ENCODE peak calls at places on chromosomes 11 and 22, in seven cellular contexts. R is astrocyte, M is psoas muscle, U is IMR-90, F is adrenal gland, K is AG04450, A is pancreas. Y is an unnamed sample. For H3K27me3, the result is how much of the 10 kb centered on the place peaks cover.

GRCh38 chr11:34356576-34356917 is 1.3 kb downstream of the ABTB2 start:
- DNase-seq in R (peak), M (peak), U (peak), F (no peak), K (no peak), A (no peak), Y (no peak)

GRCh38 chr11:48014917-48015316 is 34.6 kb downstream of the PTPRJ start:
- DNase-seq in R (no peak), M (no peak), U (no peak), F (no peak), K (no peak), A (peak), Y (no peak)

GRCh38 chr11:47259178-47259977 is 1.6 kb downstream of the NR1H3 start:
- DNase-seq in R (no peak), M (no peak), U (peak), F (peak), K (no peak), A (no peak), Y (no peak)

GRCh38 chr11:76542436-76542835 is 97.6 kb downstream of the EMSY start:
- DNase-seq in R (no peak), M (no peak), U (no peak), F (no peak), K (no peak), A (no peak), Y (no peak)

GRCh38 chr11:12818333-12819015 is 144.3 kb downstream of the TEAD1 start:
- DNase-seq in R (peak), M (no peak), U (peak), F (no peak), K (no peak), A (no peak), Y (no peak)

GRCh38 chr11:134139873-134140331 is 71.0 kb downstream of the JAM3 start:
- DNase-seq in R (peak), M (peak), U (peak), F (peak), K (peak), A (no peak), Y (peak)

GRCh38 chr11:86735462-86736302 is 63.3 kb upstream of the ME3 start:
- DNase-seq in R (peak), M (no peak), U (peak), F (no peak), K (no peak), A (no peak), Y (no peak)

GRCh38 chr11:120482149-120482548 is 29.4 kb upstream of the GRIK4 start:
- DNase-seq in R (no peak), M (no peak), U (peak), F (peak), K (no peak), A (no peak), Y (no peak)

GRCh38 chr11:77102246-77103210 is at the start of gene OMP:
- DNase-seq in R (no peak), M (peak), U (no peak), F (no peak), K (no peak), A (peak), Y (no peak)

GRCh38 chr11:64004590-64004984 is 18.3 kb downstream of the OTUB1 start:
- DNase-seq in R (no peak), M (no peak), U (no peak), F (no peak), K (no peak), A (no peak), Y (no peak)

GRCh38 chr11:100925935-100926334 is 203.7 kb downstream of the PGR start:
- DNase-seq in R (peak), M (no peak), U (peak), F (no peak), K (no peak), A (no peak), Y (no peak)

GRCh38 chr11:95549276-95549675 is 240.3 kb downstream of the FAM76B start:
- DNase-seq in R (no peak), M (no peak), U (no peak), F (no peak), K (no peak), A (no peak), Y (no peak)

GRCh38 chr11:95545116-95545875 is 244.3 kb downstream of the FAM76B start:
- DNase-seq in R (no peak), M (no peak), U (no peak), F (no peak), K (no peak), A (no peak), Y (no peak)

GRCh38 chr11:95544095-95544795 is 245.3 kb downstream of the FAM76B start:
- DNase-seq in R (peak), M (no peak), U (peak), F (no peak), K (no peak), A (no peak), Y (no peak)

GRCh38 chr11:95547186-95547585 is 242.4 kb downstream of the FAM76B start:
- DNase-seq in R (no peak), M (no peak), U (no peak), F (no peak), K (no peak), A (no peak), Y (no peak)

DNA sequence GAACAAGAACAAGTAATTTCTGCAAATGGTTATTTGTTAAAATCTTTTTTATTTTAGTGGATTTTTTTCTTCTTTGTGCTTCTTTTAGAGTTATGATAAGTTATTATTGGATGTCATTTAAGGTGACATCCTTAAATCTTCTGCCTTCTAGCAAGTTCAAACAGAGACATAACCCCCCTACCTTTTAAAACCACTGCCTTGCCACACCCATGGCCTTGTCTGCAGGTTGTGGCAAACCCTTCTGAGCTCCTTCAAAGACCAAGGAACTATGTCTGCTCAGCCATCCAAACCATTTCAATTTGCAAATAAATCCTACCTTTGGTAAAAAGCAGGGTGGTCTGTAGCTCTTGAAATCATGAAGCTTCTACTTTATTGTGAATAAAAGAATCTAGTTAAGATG is 241.6 kb downstream of the FAM76B start:
- DNase-seq in R (no peak), M (no peak), U (no peak), F (no peak), K (no peak), A (no peak), Y (no peak)
- H3K4me3 ChIP-seq in R (no peak), M (no peak), U (no peak), F (no peak), K (no peak), A (no peak), Y (no peak)

GRCh38 chr11:71256080-71256479 is 3.7 kb upstream of the SHANK2 start:
- DNase-seq in R (no peak), M (no peak), U (no peak), F (no peak), K (no peak), A (no peak), Y (no peak)
- H3K27me3 ChIP-seq in R (under half), M (under half), U (under half), F (under half), K (under half), A (under half), Y (under half)

GRCh38 chr22:45673482-45674175 is 2.0 kb downstream of the ATXN10 start:
- DNase-seq in R (no peak), M (no peak), U (no peak), F (no peak), K (no peak), A (no peak), Y (no peak)
- H3K4me3 ChIP-seq in R (peak), M (no peak), U (no peak), F (no peak), K (peak), A (no peak), Y (no peak)

GRCh38 chr11:14974021-14974698 is 2.0 kb upstream of the CALCA start:
- DNase-seq in R (no peak), M (no peak), U (no peak), F (no peak), K (no peak), A (peak), Y (no peak)
- H3K27me3 ChIP-seq in R (half or more), M (under half), U (half or more), F (half or more), K (half or more), A (under half), Y (half or more)

GRCh38 chr11:125441648-125442410 is 54.2 kb downstream of the FEZ1 start:
- DNase-seq in R (no peak), M (no peak), U (no peak), F (no peak), K (no peak), A (no peak), Y (peak)
- H3K4me3 ChIP-seq in R (no peak), M (no peak), U (no peak), F (no peak), K (no peak), A (no peak), Y (no peak)

GRCh38 chr11:110289472-110289871 is 6.9 kb downstream of the RDX start:
- DNase-seq in R (peak), M (no peak), U (no peak), F (no peak), K (no peak), A (no peak), Y (no peak)
- H3K27me3 ChIP-seq in R (under half), M (under half), U (under half), F (under half), K (under half), A (under half), Y (under half)